ENCODE peak calls at places on chromosomes 13 and 19, in nine cellular contexts. N, U, P, J, V, M, E, C and S are unnamed samples.

GRCh38 chr13:94272038-94272437 is 207.4 kb downstream of the DCT start:
- DNase-seq in N (no peak), U (peak), P (no peak), J (peak), V (no peak), M (no peak), E (no peak), C (no peak), S (no peak)

GRCh38 chr13:27018230-27018875 is 153.3 kb downstream of the USP12 start:
- DNase-seq in N (no peak), U (no peak), P (no peak), J (no peak), V (no peak), M (no peak), E (no peak), C (no peak), S (no peak)

GRCh38 chr19:10368101-10368803 is 12.1 kb downstream of the TYK2 start:
- DNase-seq in N (no peak), U (no peak), P (no peak), J (no peak), V (no peak), M (no peak), E (no peak), C (no peak), S (no peak)

GRCh38 chr19:38268539-38268938 is 4.2 kb downstream of the SPINT2 start:
- DNase-seq in N (no peak), U (no peak), P (no peak), J (peak), V (no peak), M (no peak), E (no peak), C (no peak), S (no peak)

GRCh38 chr19:35299523-35300339 is 7.8 kb downstream of the MAG start:
- DNase-seq in N (no peak), U (no peak), P (no peak), J (no peak), V (no peak), M (no peak), E (no peak), C (no peak), S (no peak)

GRCh38 chr19:48487944-48488343 is 18.8 kb downstream of the CYTH2 start:
- DNase-seq in N (peak), U (peak), P (no peak), J (peak), V (peak), M (peak), E (no peak), C (no peak), S (peak)

GRCh38 chr19:41871573-41872383 is 5.3 kb upstream of the CD79A start:
- DNase-seq in N (no peak), U (no peak), P (no peak), J (no peak), V (no peak), M (no peak), E (no peak), C (peak), S (no peak)

GRCh38 chr19:1133471-1133929 is 29.7 kb downstream of the GPX4 start:
- DNase-seq in N (no peak), U (no peak), P (no peak), J (peak), V (no peak), M (no peak), E (no peak), C (peak), S (no peak)

GRCh38 chr19:44807162-44807561 is 1.7 kb upstream of the BCAM start:
- DNase-seq in N (peak), U (no peak), P (no peak), J (peak), V (no peak), M (peak), E (no peak), C (no peak), S (no peak)

DNA sequence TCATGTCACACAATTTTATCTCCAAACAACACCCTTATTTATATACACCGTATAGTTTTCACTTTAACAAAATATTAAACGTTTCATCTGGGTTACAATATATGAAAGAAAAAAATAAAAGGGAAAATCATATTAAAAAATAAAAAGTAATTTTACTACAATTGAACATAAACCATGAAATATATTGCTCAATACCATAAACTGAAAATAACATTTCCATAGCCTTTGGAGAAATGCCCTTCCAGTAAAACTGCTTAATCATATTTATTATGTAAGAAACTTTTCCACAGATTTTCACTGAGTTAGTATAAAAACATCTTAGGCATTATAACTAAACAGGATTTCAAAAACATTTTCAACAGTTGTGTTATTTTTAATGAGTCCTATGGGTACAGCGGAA is 1.5 kb upstream of the ZNF347 start:
- DNase-seq in N (no peak), U (no peak), P (no peak), J (no peak), V (no peak), M (no peak), E (no peak), C (no peak), S (no peak)
- TF ChIP-seq CTCF in N (no peak), U (no peak), P (no peak), J (no peak), V (no peak), M (no peak), E (no peak), C (no peak), S (no peak)

GRCh38 chr19:13016628-13017305 is 21.5 kb downstream of the NFIX start:
- DNase-seq in N (no peak), U (no peak), P (peak), J (no peak), V (no peak), M (no peak), E (no peak), C (no peak), S (no peak)

GRCh38 chr19:13014921-13015280 is 19.6 kb downstream of the NFIX start:
- DNase-seq in N (no peak), U (no peak), P (no peak), J (no peak), V (no peak), M (no peak), E (no peak), C (no peak), S (no peak)

GRCh38 chr19:13017306-13018036 is 22.2 kb downstream of the NFIX start:
- DNase-seq in N (no peak), U (no peak), P (no peak), J (no peak), V (no peak), M (no peak), E (no peak), C (no peak), S (no peak)

GRCh38 chr19:13015361-13016231 is 20.3 kb downstream of the NFIX start:
- DNase-seq in N (no peak), U (peak), P (peak), J (no peak), V (peak), M (no peak), E (no peak), C (no peak), S (peak)

DNA sequence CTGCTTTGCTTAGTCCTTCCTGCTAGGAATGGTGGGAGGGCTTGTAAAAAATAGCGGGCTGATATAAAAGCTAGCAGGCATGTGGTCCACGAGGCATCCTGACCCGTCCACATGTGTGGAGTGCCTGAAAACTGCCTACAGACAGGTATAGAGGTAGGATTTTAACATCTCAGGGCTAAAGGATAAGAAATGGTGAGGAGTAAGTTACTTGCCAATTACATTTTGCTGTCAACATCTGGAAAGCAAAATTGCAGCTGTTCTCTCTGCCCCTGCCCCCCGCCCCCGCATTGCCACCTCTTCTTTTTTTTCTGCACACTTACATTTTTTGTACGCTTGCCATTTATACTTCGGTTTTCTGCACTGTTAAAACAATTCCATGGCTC is 21.0 kb downstream of the NFIX start:
- DNase-seq in N (no peak), U (no peak), P (no peak), J (no peak), V (no peak), M (no peak), E (no peak), C (no peak), S (no peak)
- H3K4me3 ChIP-seq in N (no peak), U (no peak), P (no peak), J (no peak), V (no peak), M (no peak), E (no peak), C (no peak), S (peak)

GRCh38 chr13:81636120-81636519 is 1295.2 kb upstream of the SPRY2 start:
- DNase-seq in N (no peak), U (no peak), P (no peak), J (no peak), V (no peak), M (no peak), E (no peak), C (no peak), S (no peak)

DNA sequence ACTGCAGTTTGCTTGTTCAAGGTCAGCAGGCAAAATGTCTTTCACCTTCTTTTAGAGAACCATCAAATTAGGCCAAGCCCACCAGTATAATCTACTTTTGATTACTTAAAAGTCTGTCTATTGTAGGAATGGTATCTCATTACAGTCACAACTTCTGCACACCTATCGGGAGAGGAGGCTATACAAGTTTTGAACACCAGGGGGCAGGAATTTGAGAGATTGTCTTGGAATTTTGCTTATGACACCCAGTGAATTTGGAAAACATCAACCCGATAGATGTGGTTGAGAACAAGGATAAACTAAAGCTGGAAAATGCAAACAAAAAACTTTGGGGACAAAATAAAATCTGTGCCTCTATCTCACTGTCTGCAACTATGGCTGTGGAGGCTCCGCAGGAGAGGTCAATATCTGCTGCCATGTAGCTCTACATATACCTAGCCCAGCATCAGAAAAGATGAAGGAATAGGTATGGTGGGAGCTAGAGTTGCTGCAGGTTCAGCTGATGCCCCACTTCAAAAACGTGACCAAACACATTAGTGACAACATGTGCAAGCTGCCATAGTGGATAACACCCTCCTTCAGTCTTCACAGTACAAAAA is 1299.2 kb upstream of the SPRY2 start:
- DNase-seq in N (no peak), U (no peak), P (peak), J (peak), V (no peak), M (peak), E (no peak), C (no peak), S (no peak)
- TF ChIP-seq CTCF in N (no peak), U (peak), P (peak), J (peak), V (no peak), M (peak), E (no peak), C (peak), S (no peak)

GRCh38 chr13:24220086-24220703 is 59.7 kb downstream of the SPATA13 start:
- DNase-seq in N (peak), U (peak), P (peak), J (peak), V (peak), M (peak), E (no peak), C (peak), S (peak)

GRCh38 chr13:24217601-24218281 is 57.2 kb downstream of the SPATA13 start:
- DNase-seq in N (no peak), U (peak), P (no peak), J (peak), V (peak), M (peak), E (no peak), C (peak), S (peak)

GRCh38 chr13:24221007-24221406 is 60.5 kb downstream of the SPATA13 start:
- DNase-seq in N (no peak), U (no peak), P (no peak), J (no peak), V (no peak), M (peak), E (no peak), C (no peak), S (no peak)

GRCh38 chr13:24218320-24218719 is 57.8 kb downstream of the SPATA13 start:
- DNase-seq in N (no peak), U (no peak), P (no peak), J (no peak), V (no peak), M (no peak), E (no peak), C (no peak), S (no peak)

DNA sequence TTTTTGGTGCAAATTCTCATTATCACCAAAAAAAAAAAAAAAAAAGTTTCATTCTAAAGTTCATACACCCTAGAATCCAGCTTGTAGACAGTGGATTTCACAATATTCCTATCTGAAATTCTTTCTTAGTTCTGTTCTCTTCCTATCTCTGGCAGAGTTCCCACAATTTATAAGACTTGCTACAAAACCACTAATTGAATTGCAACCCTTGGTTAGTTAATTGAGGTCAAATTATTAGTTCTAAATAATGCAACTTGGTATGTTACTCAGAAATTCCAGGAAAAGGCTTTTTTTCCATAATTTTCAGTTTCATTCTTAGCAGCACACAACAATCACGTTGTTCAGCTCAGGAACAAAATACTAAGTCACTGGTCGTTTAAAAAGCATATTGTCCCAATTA is 58.5 kb downstream of the SPATA13 start:
- DNase-seq in N (no peak), U (peak), P (no peak), J (no peak), V (peak), M (no peak), E (no peak), C (no peak), S (peak)
- H3K4me3 ChIP-seq in N (no peak), U (no peak), P (no peak), J (no peak), V (no peak), M (no peak), E (no peak), C (no peak), S (no peak)